ENCODE peak calls at places on chromosomes 6 and 20, in five cellular contexts. L is astrocyte, U is heart left ventricle, Q is tibial nerve, B is RWPE1. P is an unnamed sample.

GRCh38 chr6:136726837-136727557 is 65.3 kb downstream of the MAP3K5 start:
- DNase-seq in L (no peak), U (no peak), Q (no peak), B (no peak), P (no peak)

GRCh38 chr6:155174576-155175174 is 89.1 kb upstream of the CLDN20 start:
- DNase-seq in L (peak), U (no peak), Q (peak), B (peak), P (peak)

GRCh38 chr6:163923658-163924411 is 509.3 kb downstream of the QKI start:
- DNase-seq in L (no peak), U (no peak), Q (no peak), B (no peak), P (no peak)

GRCh38 chr6:111667921-111668320 is 62.2 kb upstream of the TRAF3IP2 start:
- DNase-seq in L (no peak), U (no peak), Q (no peak), B (no peak), P (peak)

GRCh38 chr20:46828471-46828870 is 66.2 kb upstream of the EYA2 start:
- DNase-seq in L (peak), U (no peak), Q (no peak), B (no peak), P (peak)

GRCh38 chr20:36569847-36570429 is 3.5 kb upstream of the TGIF2 start:
- DNase-seq in L (peak), U (no peak), Q (no peak), B (no peak), P (peak)

GRCh38 chr6:64335195-64335594 is 699.6 kb downstream of the PHF3 start:
- DNase-seq in L (no peak), U (no peak), Q (no peak), B (no peak), P (peak)

GRCh38 chr20:5608448-5609161 is 141.6 kb upstream of the SHLD1 start:
- DNase-seq in L (peak), U (no peak), Q (no peak), B (no peak), P (peak)

GRCh38 chr20:35002426-35003210 is 47.0 kb downstream of the MYH7B start:
- DNase-seq in L (no peak), U (peak), Q (no peak), B (no peak), P (no peak)

GRCh38 chr6:47496935-47497579 is 19.5 kb downstream of the CD2AP start:
- DNase-seq in L (no peak), U (no peak), Q (no peak), B (no peak), P (no peak)

GRCh38 chr6:138107752-138108592 is 753 bp upstream of the PERP start:
- DNase-seq in L (no peak), U (peak), Q (no peak), B (peak), P (no peak)

GRCh38 chr6:30135147-30135546 is 793 bp upstream of the TRIM40 start:
- DNase-seq in L (no peak), U (no peak), Q (no peak), B (no peak), P (no peak)

GRCh38 chr20:19487420-19487819 is 270.6 kb upstream of the RIN2 start:
- DNase-seq in L (no peak), U (no peak), Q (no peak), B (no peak), P (no peak)

GRCh38 chr6:169165561-169166300 is 87.9 kb downstream of the THBS2 start:
- DNase-seq in L (peak), U (no peak), Q (no peak), B (no peak), P (peak)

GRCh38 chr20:32527447-32528055 is 57.6 kb downstream of the NOL4L start:
- DNase-seq in L (no peak), U (no peak), Q (no peak), B (no peak), P (no peak)

GRCh38 chr6:5866547-5867051 is 140.1 kb downstream of the NRN1 start:
- DNase-seq in L (peak), U (no peak), Q (no peak), B (peak), P (peak)

GRCh38 chr20:51862796-51863195 is 60.5 kb upstream of the SALL4 start:
- DNase-seq in L (peak), U (no peak), Q (no peak), B (no peak), P (no peak)

GRCh38 chr6:11586117-11586516 is 48.6 kb downstream of the TMEM170B start:
- DNase-seq in L (peak), U (no peak), Q (no peak), B (no peak), P (peak)

GRCh38 chr20:56268536-56268935 is 20.0 kb downstream of the MC3R start:
- DNase-seq in L (no peak), U (no peak), Q (no peak), B (no peak), P (no peak)

DNA sequence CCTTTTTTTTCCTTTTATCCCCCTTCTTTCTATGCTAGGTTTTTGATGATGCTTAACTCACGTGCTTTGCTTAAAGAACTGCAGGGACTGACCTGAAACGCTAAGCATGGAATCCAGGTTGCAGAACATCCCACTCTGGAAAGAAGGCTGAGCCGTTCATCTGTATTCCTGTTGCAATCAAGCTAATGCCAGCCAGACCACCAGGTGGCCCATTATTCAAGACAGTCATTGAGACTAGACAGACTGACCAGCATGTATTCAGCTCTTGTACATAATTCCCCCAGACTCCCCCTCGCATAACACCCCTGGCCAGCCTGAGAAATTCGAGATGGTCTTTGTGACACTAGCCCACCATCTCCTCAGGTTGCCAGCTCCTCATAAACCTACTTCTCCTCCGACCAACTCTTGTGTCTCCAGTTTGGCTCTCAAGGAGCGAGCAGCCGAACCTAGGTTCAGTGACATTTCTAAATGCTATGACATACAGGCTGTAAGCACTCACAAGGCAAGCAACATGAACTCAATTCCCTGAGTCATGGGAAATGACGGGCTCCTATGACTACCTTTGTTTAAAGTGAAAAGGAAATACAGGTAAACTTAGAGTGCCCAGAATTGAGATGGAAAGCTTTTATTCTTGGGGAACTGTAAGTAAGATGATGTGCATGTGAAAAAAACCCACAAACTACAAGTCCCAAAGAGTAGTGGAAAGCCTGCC is 309.3 kb upstream of the CDYL start:
- DNase-seq in L (no peak), U (no peak), Q (no peak), B (peak), P (peak)
- TF ChIP-seq CTCF in L (peak), U (no peak), Q (no peak), B (no peak), P (peak)

DNA sequence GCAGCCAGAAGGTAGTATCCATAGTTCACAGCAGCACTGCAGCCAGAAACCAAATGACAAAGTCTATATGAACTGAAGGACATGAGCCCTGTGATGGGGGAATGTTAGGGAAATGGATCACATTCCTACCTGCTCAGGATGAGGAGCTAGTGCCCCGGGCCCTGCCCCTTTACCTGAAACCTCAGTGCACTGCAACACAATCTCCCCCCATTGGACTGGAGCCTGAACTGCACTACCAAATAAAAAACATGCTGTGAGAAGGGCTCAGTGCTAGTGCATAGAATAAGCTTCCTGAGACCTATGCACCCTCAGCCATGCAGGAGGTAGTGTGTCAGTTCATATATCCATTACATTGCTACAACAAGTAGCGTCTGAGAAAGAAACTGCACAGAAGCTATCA is 477.8 kb downstream of the HACE1 start:
- DNase-seq in L (no peak), U (no peak), Q (no peak), B (no peak), P (no peak)
- TF ChIP-seq CTCF in L (no peak), U (no peak), Q (no peak), B (no peak), P (no peak)

DNA sequence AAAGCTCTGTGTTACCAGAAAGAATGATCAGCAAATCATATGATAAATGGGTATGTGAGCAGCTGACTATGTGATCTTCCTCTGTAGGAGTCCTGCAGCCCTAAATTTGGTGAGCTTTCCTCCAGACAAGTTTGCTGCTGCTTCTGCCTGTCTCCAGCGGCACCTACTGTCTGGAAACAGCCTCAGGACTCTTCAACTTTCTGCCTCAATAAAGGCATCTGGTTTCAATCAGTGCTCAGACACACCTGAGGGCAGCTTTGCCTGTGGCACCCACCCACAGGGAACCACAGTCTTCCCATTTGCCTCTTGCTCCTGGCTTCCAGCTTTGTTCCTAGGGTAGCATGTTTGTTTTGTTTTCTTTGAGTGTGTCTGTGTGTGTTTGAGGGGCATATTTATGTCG is 727.9 kb upstream of the MAN1A1 start:
- DNase-seq in L (peak), U (no peak), Q (no peak), B (no peak), P (peak)
- TF ChIP-seq CTCF in L (no peak), U (no peak), Q (no peak), B (peak), P (no peak)

DNA sequence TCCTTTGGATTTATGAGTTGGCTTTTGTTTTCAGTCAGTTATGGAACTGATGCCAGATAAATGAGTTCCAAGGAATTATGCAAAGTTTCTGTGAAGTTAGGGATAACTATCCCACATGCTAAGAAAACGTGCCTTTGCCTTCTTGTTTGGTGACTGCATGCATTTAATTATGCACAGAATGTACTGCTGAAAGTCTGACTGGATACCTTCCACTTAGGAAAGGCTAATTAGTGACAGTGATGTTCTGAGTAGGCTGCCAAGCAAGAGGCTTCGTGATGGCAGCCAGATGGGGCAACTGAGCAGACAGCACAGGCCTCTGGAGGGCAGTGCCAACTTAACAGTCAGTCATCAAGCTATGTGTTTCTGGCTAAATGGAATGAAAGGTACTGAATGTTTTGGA is 289.9 kb downstream of the CD109 start:
- DNase-seq in L (peak), U (no peak), Q (no peak), B (peak), P (peak)
- TF ChIP-seq CTCF in L (no peak), U (no peak), Q (no peak), B (no peak), P (peak)

DNA sequence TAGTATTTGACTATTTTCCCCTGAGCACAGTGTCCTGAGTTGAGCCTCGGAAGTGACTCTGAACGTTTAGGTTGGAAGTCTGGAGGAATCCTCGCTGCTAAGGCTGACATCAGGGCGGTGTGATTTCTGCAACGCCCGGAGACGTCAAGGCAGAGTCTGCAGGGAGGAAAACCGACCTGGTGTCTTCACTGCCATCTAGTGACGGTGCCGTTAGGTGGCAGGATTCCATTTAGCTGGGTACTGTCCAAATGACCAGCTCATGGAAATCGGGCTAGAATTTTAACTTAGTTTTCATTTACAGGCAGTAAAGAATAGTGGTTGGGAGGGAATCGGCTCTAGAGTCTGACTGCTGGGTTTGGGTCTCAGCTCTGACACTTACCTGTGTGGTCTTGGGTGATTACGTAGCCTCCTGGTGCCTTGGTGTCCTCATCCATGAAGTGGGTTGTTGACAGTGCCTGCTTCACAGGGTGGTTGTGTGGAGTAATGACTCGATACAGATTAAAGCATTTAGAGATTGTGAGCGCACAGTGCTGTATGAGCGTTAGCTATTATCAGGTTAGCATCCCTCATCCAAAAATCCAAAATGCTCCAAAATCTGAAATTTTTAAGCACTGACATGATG is 35.0 kb downstream of the FOXF2 start:
- DNase-seq in L (peak), U (no peak), Q (peak), B (peak), P (peak)
- TF ChIP-seq CTCF in L (peak), U (peak), Q (no peak), B (peak), P (peak)

GRCh38 chr20:33914871-33915270 is 78.8 kb upstream of the RALY start:
- DNase-seq in L (peak), U (no peak), Q (no peak), B (peak), P (peak)
- TF ChIP-seq CTCF in L (no peak), U (no peak), Q (no peak), B (no peak), P (peak)

DNA sequence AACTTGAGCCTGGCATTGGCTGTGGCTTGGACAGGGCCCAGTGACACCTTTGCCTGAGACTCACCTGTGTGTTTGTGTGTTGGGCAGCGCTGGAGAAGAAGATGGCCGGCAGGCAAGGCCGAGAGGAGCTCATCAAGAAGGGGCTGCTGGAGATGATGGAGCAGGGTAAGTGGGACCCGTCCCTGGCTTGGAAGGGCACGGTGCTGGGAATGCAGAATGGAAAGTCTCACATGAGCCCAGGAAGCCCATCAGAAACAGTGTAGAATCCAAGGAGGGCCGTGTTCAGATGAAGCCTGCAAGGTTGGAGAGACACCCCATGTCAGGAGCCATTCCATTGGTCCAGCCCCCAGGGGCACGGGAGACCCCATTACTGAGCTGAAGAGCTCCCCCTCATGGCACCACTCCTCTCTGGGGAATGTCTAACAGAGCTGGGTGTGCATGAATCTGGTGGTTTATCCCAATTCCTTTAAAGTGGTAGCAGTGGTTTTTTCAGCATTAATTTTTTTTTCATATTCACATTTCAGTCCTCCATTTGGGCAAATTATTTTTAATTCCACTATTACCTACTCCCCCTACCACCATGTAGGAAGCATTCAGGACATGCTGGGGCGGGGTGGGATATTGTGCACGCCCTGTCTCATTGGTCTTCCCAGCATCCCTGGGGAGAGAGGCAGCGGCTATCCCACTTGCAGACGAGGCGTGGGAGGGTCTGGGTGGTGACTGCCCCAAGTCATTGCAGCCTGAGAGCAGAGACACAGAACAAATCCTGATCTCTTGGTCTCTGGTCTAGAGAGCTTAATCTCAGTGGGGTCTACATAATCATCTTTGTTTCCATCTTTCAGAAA is 143.6 kb downstream of the PHACTR3 start:
- DNase-seq in L (no peak), U (no peak), Q (no peak), B (no peak), P (no peak)
- TF ChIP-seq CTCF in L (no peak), U (no peak), Q (no peak), B (no peak), P (no peak)

DNA sequence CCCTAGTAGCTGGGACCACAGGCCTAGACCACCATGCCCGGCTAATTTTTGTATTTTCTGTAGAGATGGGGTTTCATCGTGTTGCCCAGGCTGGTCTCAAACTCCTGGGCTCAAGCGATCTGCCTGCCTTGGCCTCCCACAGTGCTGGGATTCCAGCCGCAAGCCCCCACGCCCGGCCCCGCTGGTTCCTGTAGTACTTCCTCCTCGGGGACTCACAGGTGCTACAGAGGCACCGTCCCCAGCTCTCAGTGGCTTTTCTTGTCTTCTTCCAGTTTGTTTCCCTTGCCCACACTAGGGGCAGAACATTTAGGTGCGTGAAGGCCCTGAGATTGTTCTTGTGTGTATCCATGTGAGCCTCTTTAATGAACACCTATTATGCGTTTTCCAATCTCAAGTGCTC is 773 bp upstream of the ZBP1 start:
- DNase-seq in L (no peak), U (no peak), Q (no peak), B (no peak), P (no peak)
- TF ChIP-seq CTCF in L (no peak), U (no peak), Q (no peak), B (no peak), P (no peak)

GRCh38 chr6:10425973-10426780 is 11.3 kb upstream of the TFAP2A start:
- DNase-seq in L (peak), U (no peak), Q (no peak), B (no peak), P (peak)
- TF ChIP-seq CTCF in L (no peak), U (no peak), Q (no peak), B (no peak), P (no peak)

P was measured in choroid plexus epithelial cell.